ENCODE peak calls at places on chromosomes 3 and 15, in ten cellular contexts. F, Z, B, D, O, H, X, J, W and T are unnamed samples.

GRCh38 chr15:88658972-88659931 is 20.4 kb downstream of the ISG20 start:
- DNase-seq in D (peak), J (no peak), F (no peak), Z (peak), X (no peak), H (no peak), O (no peak), B (no peak), W (peak), T (no peak)

GRCh38 chr15:99677540-99678134 is 55.6 kb downstream of the LYSMD4 start:
- DNase-seq in B (no peak), H (no peak), D (peak), X (no peak), J (no peak), Z (no peak), W (no peak), O (no peak), F (no peak), T (no peak)

GRCh38 chr3:96466441-96466840 is 348.0 kb upstream of the EPHA6 start:
- DNase-seq in F (no peak), H (no peak), D (no peak), Z (no peak), W (no peak), X (no peak), B (no peak), O (no peak), J (no peak), T (no peak)

GRCh38 chr3:129417354-129417753 is 11.1 kb downstream of the EFCAB12 start:
- DNase-seq in W (no peak), O (no peak), B (no peak), H (peak), F (no peak), Z (peak), X (no peak), J (no peak), D (peak), T (no peak)

GRCh38 chr3:15903776-15904720 is 106.3 kb upstream of the ANKRD28 start:
- DNase-seq in O (no peak), Z (no peak), X (no peak), W (no peak), J (no peak), D (peak), B (no peak), F (peak), H (no peak), T (no peak)

GRCh38 chr3:129534428-129535027 is 6.1 kb downstream of the RHO start:
- DNase-seq in W (no peak), B (no peak), J (no peak), D (no peak), X (no peak), F (no peak), O (no peak), H (no peak), Z (no peak), T (no peak)

GRCh38 chr3:177665122-177665808 is 468.0 kb upstream of the TBL1XR1 start:
- DNase-seq in B (no peak), F (no peak), X (no peak), W (no peak), O (no peak), H (peak), Z (no peak), D (peak), J (no peak), T (no peak)

GRCh38 chr3:144643778-144644191 is 672.2 kb downstream of the DIPK2A start:
- DNase-seq in J (no peak), O (no peak), H (peak), X (no peak), F (no peak), B (no peak), W (peak), D (peak), Z (no peak), T (no peak)

GRCh38 chr15:70597056-70597603 is 166.2 kb downstream of the UACA start:
- DNase-seq in F (no peak), O (no peak), H (peak), X (no peak), Z (no peak), W (no peak), D (no peak), B (no peak), J (no peak), T (no peak)

GRCh38 chr15:69478259-69478687 is 25.7 kb downstream of the RPLP1 start:
- DNase-seq in J (no peak), Z (peak), X (peak), F (no peak), W (peak), H (peak), O (peak), D (peak), B (peak), T (no peak)